ENCODE peak calls at places on chromosomes 5 and 9, in eight cellular contexts. R is HuH-7; B is GM20000; S is activated T-helper 1 cell treated with anti-CD3 and anti-CD28 coated beads, Interleukin-12 subunit alpha, Interleukin-12 subunit beta, Interleukin-2, Interleukin-4 antibody, amounts not matched to agents 30 ng/mL and 10 ng/mL and 1 ng/mL, durations not matched to agents 14 hours and 24 hours and 36 hours; M is NCI-H510A; Y is NCI-H2171 treated with DMSO at 0.1 percent for 48 hours; C is stimulated activated CD8-positive, alpha-beta memory T cell treated with anti-CD3 and anti-CD28 coated beads, Interleukin-15, amount 100 ng/mL, for 1 hour; O is stimulated activated CD4-positive, alpha-beta T cell treated with anti-CD3 and anti-CD28 coated beads, TNF-alpha, amount 100 ng/mL, for 48 hours. F is an unnamed sample.

GRCh38 chr5:124074500-124074899 is 562.5 kb downstream of the CSNK1G3 start:
- DNase-seq in O (no peak), C (no peak), M (no peak), B (no peak), R (no peak), Y (no peak), S (no peak), F (no peak)

GRCh38 chr9:124530216-124530615 is 23.0 kb upstream of the NR5A1 start:
- DNase-seq in S (no peak), Y (no peak), C (no peak), R (no peak), O (no peak), B (no peak), M (no peak), F (no peak)

GRCh38 chr9:133946840-133947486 is 45.2 kb downstream of the VAV2 start:
- DNase-seq in O (no peak), S (no peak), C (no peak), Y (no peak), M (no peak), B (no peak), R (no peak), F (no peak)

GRCh38 chr9:68780735-68781134 is 75.7 kb downstream of the PIP5K1B start:
- DNase-seq in Y (no peak), M (no peak), C (no peak), S (no peak), R (no peak), B (no peak), O (peak), F (no peak)

GRCh38 chr5:80069918-80070318 is 34.8 kb downstream of the THBS4 start:
- DNase-seq in C (no peak), B (no peak), Y (no peak), R (no peak), M (no peak), S (no peak), O (no peak), F (no peak)

GRCh38 chr9:91711755-91712591 is 238.1 kb downstream of the ROR2 start:
- DNase-seq in R (no peak), S (peak), M (no peak), C (peak), B (peak), O (peak), Y (no peak), F (no peak)

GRCh38 chr5:127042593-127042992 is 12.2 kb upstream of the MARCHF3 start:
- DNase-seq in O (no peak), M (no peak), C (no peak), S (no peak), R (no peak), Y (no peak), B (no peak), F (no peak)

GRCh38 chr9:35114921-35115341 is 731 bp downstream of the ATOSB start:
- DNase-seq in B (no peak), M (no peak), O (no peak), S (peak), R (no peak), Y (no peak), C (no peak), F (peak)

GRCh38 chr9:78314953-78315870 is 18.3 kb downstream of the PSAT1 start:
- DNase-seq in R (no peak), Y (no peak), B (no peak), S (no peak), C (no peak), O (no peak), M (no peak), F (no peak)

F was measured in GF-D8.